ENCODE peak calls at places on chromosome 22, in four cellular contexts. L, D, C and R are unnamed samples.

GRCh38 chr22:21865041-21865440 is 2.4 kb downstream of the MAPK1 start:
- DNase-seq in L (no peak), D (no peak), C (no peak), R (peak)

GRCh38 chr22:31451709-31452571 is 37.7 kb downstream of the EIF4ENIF1 start:
- DNase-seq in C (peak), D (peak), L (peak), R (peak)

GRCh38 chr22:22802346-22802970 is 85.2 kb upstream of the IGLL5 start:
- DNase-seq in C (no peak), D (peak), L (peak), R (no peak)

GRCh38 chr22:30252411-30253204 is 6.0 kb upstream of the LIF start:
- DNase-seq in L (peak), D (no peak), C (no peak), R (no peak)

GRCh38 chr22:40676644-40677043 is 2.6 kb upstream of the MCHR1 start:
- DNase-seq in D (no peak), C (no peak), L (no peak), R (no peak)

GRCh38 chr22:18045794-18046193 is 21.4 kb upstream of the MICAL3 start:
- DNase-seq in L (no peak), D (no peak), C (no peak), R (no peak)

GRCh38 chr22:49170053-49170452 is 657.6 kb downstream of the BRD1 start:
- DNase-seq in C (no peak), D (no peak), L (no peak), R (no peak)

GRCh38 chr22:41966607-41967240 is 2.5 kb upstream of the SEPTIN3 start:
- DNase-seq in L (peak), D (peak), C (peak), R (peak)

GRCh38 chr22:17779286-17780115 is 5.2 kb upstream of the BID start:
- DNase-seq in D (peak), C (peak), L (no peak), R (no peak)

GRCh38 chr22:35072939-35073338 is 7.0 kb downstream of the ISX start:
- DNase-seq in L (no peak), D (no peak), C (no peak), R (peak)

GRCh38 chr22:27223317-27224177 is 566.2 kb downstream of the MIAT start:
- DNase-seq in D (no peak), C (no peak), L (peak), R (peak)

GRCh38 chr22:44463151-44463550 is 34.9 kb downstream of the RTL6 start:
- DNase-seq in D (no peak), L (no peak), C (no peak), R (no peak)

GRCh38 chr22:28711820-28712777 is 29.5 kb downstream of the CHEK2 start:
- DNase-seq in C (no peak), D (no peak), L (peak), R (peak)

GRCh38 chr22:24728790-24729637 is 45.5 kb downstream of the PIWIL3 start:
- DNase-seq in D (peak), C (no peak), L (no peak), R (peak)

GRCh38 chr22:19817561-19818263 is 37.0 kb downstream of the GNB1L start:
- DNase-seq in L (no peak), C (no peak), D (no peak), R (no peak)

GRCh38 chr22:29339381-29340235 is 24.1 kb upstream of the RASL10A start:
- DNase-seq in L (no peak), C (no peak), D (no peak), R (no peak)

GRCh38 chr22:48832592-48832991 is 995.1 kb downstream of the BRD1 start:
- DNase-seq in C (no peak), L (no peak), D (no peak), R (no peak)

DNA sequence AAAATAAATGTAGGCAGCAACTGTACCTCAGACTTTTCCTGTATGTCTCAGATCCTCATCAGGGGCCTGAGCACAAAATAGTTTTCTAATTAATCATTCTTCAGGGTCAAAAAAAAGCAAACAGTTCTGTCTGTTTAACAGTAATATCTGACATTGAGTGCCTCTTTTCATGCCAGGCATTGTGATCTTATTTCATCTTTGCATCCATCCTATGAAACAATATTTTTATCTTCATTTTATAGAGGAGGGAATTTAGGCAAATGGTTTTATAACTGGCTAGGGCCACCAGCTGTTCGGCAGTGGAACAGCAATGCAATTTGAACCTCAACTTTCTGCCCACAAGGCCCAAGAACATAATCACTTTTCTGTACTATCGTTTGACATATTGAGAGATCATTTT is 145.6 kb downstream of the WNT7B start:
- DNase-seq in D (no peak), L (peak), C (no peak), R (peak)
- TF ChIP-seq ELK1 in D (no peak), L (no peak), C (no peak), R (no peak)

GRCh38 chr22:37485714-37486223 is 415 bp downstream of the MFNG start:
- DNase-seq in C (no peak), L (no peak), D (no peak), R (no peak)

GRCh38 chr22:37487559-37487958 is 1.4 kb upstream of the MFNG start:
- DNase-seq in L (no peak), C (no peak), D (no peak), R (no peak)

GRCh38 chr22:37485006-37485713 is 1.0 kb downstream of the MFNG start:
- DNase-seq in L (no peak), C (no peak), D (no peak), R (no peak)

GRCh38 chr22:37487129-37487528 is 945 bp upstream of the MFNG start:
- DNase-seq in L (no peak), C (no peak), D (no peak), R (no peak)

DNA sequence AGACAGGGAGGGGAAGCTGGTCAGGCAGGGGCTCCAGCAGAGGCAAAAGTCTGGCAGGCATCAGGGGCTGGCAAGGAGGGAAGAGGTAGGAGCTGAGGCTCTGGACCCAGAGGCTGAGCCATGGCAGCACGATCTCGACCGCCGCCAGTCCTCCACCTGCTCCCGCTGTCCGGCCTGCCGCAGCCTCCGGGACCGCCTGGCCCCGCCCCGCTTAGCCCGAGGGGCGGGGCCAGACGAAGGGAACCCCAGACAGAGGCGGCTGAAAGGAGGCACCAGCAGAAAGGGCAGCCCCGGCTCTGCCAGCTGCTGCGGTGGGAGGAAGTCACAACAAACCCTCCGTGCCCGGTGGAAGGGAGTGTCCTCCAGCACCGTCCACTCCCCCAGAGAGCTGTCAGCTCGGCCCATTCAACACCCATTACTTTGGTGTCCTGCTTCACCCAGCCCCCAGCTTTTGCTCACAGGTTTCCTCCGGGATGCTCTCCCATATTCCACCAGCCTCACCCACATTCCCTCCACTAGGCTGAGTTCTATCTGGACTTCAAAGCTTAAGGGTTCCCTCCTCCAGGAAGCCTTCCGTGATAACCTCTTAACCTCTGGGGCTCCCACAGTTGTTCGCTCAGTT is at the start of gene MFNG:
- DNase-seq in L (peak), C (peak), D (peak), R (peak)
- TF ChIP-seq ELK1 in L (no peak), C (no peak), D (no peak), R (no peak)

GRCh38 chr22:47174096-47174495 is 411.6 kb downstream of the TBC1D22A start:
- DNase-seq in D (no peak), C (no peak), L (no peak), R (no peak)

GRCh38 chr22:47174671-47175111 is 412.2 kb downstream of the TBC1D22A start:
- DNase-seq in C (no peak), L (no peak), D (no peak), R (no peak)

GRCh38 chr22:47175151-47175760 is 412.8 kb downstream of the TBC1D22A start:
- DNase-seq in L (no peak), C (no peak), D (no peak), R (peak)

GRCh38 chr22:47172771-47173534 is 410.5 kb downstream of the TBC1D22A start:
- DNase-seq in D (no peak), L (no peak), C (no peak), R (no peak)

DNA sequence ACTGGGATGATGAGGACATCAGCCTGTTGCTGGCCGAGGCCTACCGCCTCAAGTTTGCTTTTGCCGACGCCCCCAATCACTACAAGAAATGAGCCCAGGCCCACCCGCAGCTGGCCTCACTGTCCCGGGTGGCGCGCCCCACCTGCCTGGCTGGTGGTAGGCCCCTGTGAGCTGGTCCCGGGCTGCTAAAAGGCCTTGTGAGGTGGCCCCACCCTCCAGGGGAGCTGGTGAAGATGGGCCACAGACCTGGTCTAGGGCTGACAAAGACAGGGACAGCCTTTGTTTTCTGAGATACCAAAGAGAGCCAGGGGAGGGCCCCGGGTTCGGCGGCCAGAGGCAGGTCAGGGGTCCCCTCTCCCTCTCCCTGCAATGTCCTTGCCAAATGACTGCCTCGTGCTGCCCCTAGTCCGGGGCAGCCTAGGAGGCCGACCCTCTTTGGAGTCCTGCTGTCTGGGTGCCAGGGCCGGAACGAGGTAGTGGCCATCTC is 411.1 kb downstream of the TBC1D22A start:
- DNase-seq in L (no peak), C (no peak), D (no peak), R (no peak)
- TF ChIP-seq ELK1 in L (no peak), C (no peak), D (no peak), R (no peak)

GRCh38 chr22:36409911-36410756 is 22.4 kb upstream of the MYH9 start:
- DNase-seq in D (peak), L (no peak), C (no peak), R (no peak)
- TF ChIP-seq ELK1 in D (no peak), L (no peak), C (no peak), R (no peak)